ENCODE peak calls at places on chromosomes 13 and 19, in eight cellular contexts. U is PC-9, N is H1, V is endodermal cell, P is fibroblast of lung, R is left lung, F is mesothelial cell of epicardium, J is neural crest cell. Y is an unnamed sample.
A peak's percentile ranks its signal among the peaks of the same experiment; 100 is the strongest.

GRCh38 chr13:87656311-87656710 is 14.9 kb upstream of the SLITRK5 start:
- DNase-seq in J (no peak), R (no peak), F (no peak), P (peak; percentile 79), U (no peak), V (no peak), N (no peak), Y (no peak)

GRCh38 chr19:32294871-32295438 is 50.5 kb upstream of the ZNF507 start:
- DNase-seq in V (no peak), J (no peak), F (no peak), U (no peak), N (no peak), P (no peak), R (no peak), Y (no peak)

GRCh38 chr19:41588497-41589209 is 12.7 kb downstream of the CEACAM21 start:
- DNase-seq in V (peak; percentile 81), N (no peak), U (peak; percentile 29), F (no peak), J (no peak), R (no peak), P (peak; percentile 27), Y (no peak)

GRCh38 chr19:48303367-48303766 is 22.0 kb upstream of the EMP3 start:
- DNase-seq in N (no peak), F (no peak), V (no peak), J (no peak), R (no peak), U (no peak), P (no peak), Y (no peak)

GRCh38 chr19:33724021-33724722 is 72.5 kb upstream of the KCTD15 start:
- DNase-seq in V (no peak), U (no peak), N (no peak), F (no peak), J (no peak), P (no peak), R (no peak), Y (no peak)

GRCh38 chr19:45496349-45496953 is 396 bp downstream of the RTN2 start:
- DNase-seq in J (peak; percentile 64), V (peak; percentile 92), F (peak; percentile 61), U (peak; percentile 45), N (no peak), P (no peak), R (peak; percentile 91), Y (peak; percentile 66)

GRCh38 chr13:99414048-99414995 is 87.0 kb upstream of the TM9SF2 start:
- DNase-seq in V (peak; percentile 69), F (no peak), J (no peak), R (no peak), U (no peak), N (no peak), P (no peak), Y (no peak)

GRCh38 chr19:51341976-51342580 is at the start of gene VSIG10L:
- DNase-seq in F (no peak), N (no peak), P (no peak), J (no peak), R (no peak), V (peak; percentile 59), U (peak; percentile 51), Y (no peak)

GRCh38 chr13:74061939-74062595 is 72.1 kb downstream of the KLF12 start:
- DNase-seq in N (no peak), V (no peak), J (no peak), P (peak; percentile 63), U (no peak), R (no peak), F (no peak), Y (no peak)

GRCh38 chr19:55213547-55213946 is 4.2 kb upstream of the PTPRH start:
- DNase-seq in U (no peak), N (no peak), F (no peak), R (no peak), V (no peak), P (no peak), J (no peak), Y (no peak)

GRCh38 chr19:52270266-52270885 is 989 bp downstream of the ZNF766 start:
- DNase-seq in N (no peak), R (no peak), J (no peak), V (peak; percentile 53), P (peak; percentile 15), F (no peak), U (no peak), Y (no peak)

GRCh38 chr19:31214086-31214485 is 135.2 kb downstream of the TSHZ3 start:
- DNase-seq in N (no peak), R (peak; percentile 80), V (no peak), J (no peak), U (peak; percentile 35), F (no peak), P (peak; percentile 100), Y (no peak)

GRCh38 chr19:18203408-18203862 is 407 bp downstream of the RAB3A start:
- DNase-seq in R (peak; percentile 85), N (no peak), J (no peak), V (no peak), F (no peak), P (no peak), U (no peak), Y (no peak)

GRCh38 chr13:103101902-103102301 is 35.7 kb upstream of the SLC10A2 start:
- DNase-seq in V (no peak), U (no peak), N (no peak), J (no peak), R (no peak), P (no peak), F (no peak), Y (no peak)

GRCh38 chr13:79423801-79424642 is 18.0 kb upstream of the RBM26 start:
- DNase-seq in P (peak; percentile 47), J (no peak), R (no peak), N (no peak), V (no peak), U (no peak), F (no peak), Y (no peak)

GRCh38 chr13:99322297-99323103 is 15.3 kb upstream of the GPR183 start:
- DNase-seq in N (no peak), V (no peak), P (peak; percentile 92), U (no peak), J (no peak), F (no peak), R (no peak), Y (no peak)

GRCh38 chr13:31908696-31909386 is 122.7 kb upstream of the FRY start:
- DNase-seq in P (no peak), J (no peak), V (no peak), N (no peak), R (no peak), F (no peak), U (no peak), Y (no peak)

GRCh38 chr19:19274146-19274545 is 1.0 kb upstream of the TM6SF2 start:
- DNase-seq in F (no peak), P (no peak), N (no peak), U (no peak), V (peak; percentile 48), J (no peak), R (no peak), Y (no peak)

GRCh38 chr19:2575734-2576481 is 100.0 kb downstream of the GADD45B start:
- DNase-seq in U (no peak), J (no peak), V (peak; percentile 50), F (no peak), P (no peak), N (no peak), R (no peak), Y (no peak)

GRCh38 chr19:38708413-38709024 is 35.8 kb downstream of the CAPN12 start:
- DNase-seq in R (no peak), U (no peak), F (no peak), J (no peak), N (no peak), P (no peak), V (no peak), Y (no peak)

GRCh38 chr13:30422056-30422914 is at the start of gene UBE2L5:
- DNase-seq in V (peak; percentile 95), N (no peak), J (peak; percentile 62), U (peak; percentile 67), P (peak; percentile 85), F (peak; percentile 67), R (peak; percentile 97), Y (peak; percentile 59)

GRCh38 chr19:10718205-10719196 is 622 bp downstream of the DNM2 start:
- DNase-seq in P (peak; percentile 16), N (no peak), U (peak; percentile 54), F (peak; percentile 43), V (peak; percentile 77), R (peak; percentile 91), J (peak; percentile 29), Y (peak; percentile 28)

GRCh38 chr19:50906217-50906616 is 5.0 kb downstream of the KLK4 start:
- DNase-seq in U (no peak), V (peak; percentile 91), N (no peak), F (no peak), P (no peak), J (peak; percentile 46), R (no peak), Y (peak; percentile 26)

GRCh38 chr13:40502236-40502635 is 164.2 kb downstream of the FOXO1 start:
- DNase-seq in U (no peak), J (no peak), V (no peak), P (peak; percentile 71), N (no peak), R (no peak), F (no peak), Y (no peak)

GRCh38 chr13:99916366-99917103 is 55.0 kb downstream of the ZIC5 start:
- DNase-seq in F (no peak), N (no peak), R (no peak), V (peak; percentile 67), P (peak; percentile 59), U (peak; percentile 34), J (no peak), Y (no peak)

GRCh38 chr13:62799038-62799535 is 1383.4 kb upstream of the PCDH20 start:
- DNase-seq in V (no peak), J (no peak), N (no peak), U (no peak), F (no peak), P (no peak), R (peak; percentile 37), Y (no peak)

GRCh38 chr13:62793850-62794249 is 1378.2 kb upstream of the PCDH20 start:
- DNase-seq in F (no peak), P (no peak), N (no peak), V (no peak), J (no peak), R (no peak), U (no peak), Y (no peak)
- TF ChIP-seq CTCF in F (no peak), P (no peak), N (no peak), V (no peak), J (no peak), R (no peak), U (no peak), Y (no peak)

GRCh38 chr13:110616103-110617101 is 1.1 kb downstream of the NAXD start:
- DNase-seq in V (peak; percentile 69), U (peak; percentile 71), F (no peak), N (no peak), P (peak; percentile 63), J (no peak), R (no peak), Y (no peak)
- TF ChIP-seq CTCF in V (peak; percentile 40), U (no peak), F (no peak), N (no peak), P (peak; percentile 17), J (no peak), R (no peak), Y (no peak)

GRCh38 chr13:85798999-85799646 is at the start of gene SLITRK6:
- DNase-seq in R (no peak), J (no peak), N (peak; percentile 17), P (peak; percentile 84), U (peak; percentile 50), F (no peak), V (peak; percentile 70), Y (no peak)
- TF ChIP-seq CTCF in R (no peak), J (no peak), N (no peak), P (peak; percentile 28), U (no peak), F (no peak), V (peak; percentile 26), Y (no peak)

GRCh38 chr13:27556109-27556508 is 64.2 kb downstream of the LNX2 start:
- DNase-seq in U (no peak), R (no peak), V (no peak), N (no peak), J (no peak), F (no peak), P (peak; percentile 67), Y (no peak)
- TF ChIP-seq CTCF in U (no peak), R (no peak), V (no peak), N (no peak), J (no peak), F (no peak), P (peak; percentile 32), Y (no peak)